ENCODE peak calls at places on chromosomes 11 and 22, in eight cellular contexts. One of them, this sample, is unnamed.

GRCh38 chr11:126492331-126492730 is 136.8 kb downstream of the ST3GAL4 start:
- DNase-seq in A549: no peak
- DNase-seq in K562: no peak
- DNase-seq in sigmoid colon: no peak
- DNase-seq in stomach: no peak
- DNase-seq in tibial nerve: no peak
- DNase-seq in transverse colon: no peak
- DNase-seq in ovary: no peak
- DNase-seq in this sample: no peak

GRCh38 chr11:65014146-65014960 is at the start of gene ARL2:
- DNase-seq in A549: peak; percentile 91
- DNase-seq in K562: peak; percentile 90
- DNase-seq in sigmoid colon: no peak
- DNase-seq in stomach: peak; percentile 36
- DNase-seq in tibial nerve: peak; percentile 15
- DNase-seq in transverse colon: no peak
- DNase-seq in ovary: no peak
- DNase-seq in this sample: peak; percentile 97

GRCh38 chr22:29584975-29585374 is 4.1 kb upstream of the NIPSNAP1 start:
- DNase-seq in A549: no peak
- DNase-seq in K562: no peak
- DNase-seq in sigmoid colon: no peak
- DNase-seq in stomach: no peak
- DNase-seq in tibial nerve: no peak
- DNase-seq in transverse colon: no peak
- DNase-seq in ovary: no peak
- DNase-seq in this sample: no peak

GRCh38 chr11:21072517-21072916 is 403.1 kb downstream of the NELL1 start:
- DNase-seq in A549: no peak
- DNase-seq in K562: no peak
- DNase-seq in sigmoid colon: no peak
- DNase-seq in stomach: no peak
- DNase-seq in tibial nerve: no peak
- DNase-seq in transverse colon: no peak
- DNase-seq in ovary: no peak
- DNase-seq in this sample: no peak

GRCh38 chr22:47282366-47282765 is 519.9 kb downstream of the TBC1D22A start:
- DNase-seq in A549: no peak
- DNase-seq in K562: no peak
- DNase-seq in sigmoid colon: no peak
- DNase-seq in stomach: no peak
- DNase-seq in tibial nerve: no peak
- DNase-seq in transverse colon: no peak
- DNase-seq in ovary: no peak
- DNase-seq in this sample: no peak

GRCh38 chr11:12719221-12719620 is 45.0 kb downstream of the TEAD1 start:
- DNase-seq in A549: no peak
- DNase-seq in K562: no peak
- DNase-seq in sigmoid colon: no peak
- DNase-seq in stomach: no peak
- DNase-seq in tibial nerve: no peak
- DNase-seq in transverse colon: no peak
- DNase-seq in ovary: no peak
- DNase-seq in this sample: no peak

GRCh38 chr11:112975493-112975892 is 14.3 kb downstream of the NCAM1 start:
- DNase-seq in A549: no peak
- DNase-seq in K562: no peak
- DNase-seq in sigmoid colon: no peak
- DNase-seq in stomach: no peak
- DNase-seq in tibial nerve: no peak
- DNase-seq in transverse colon: no peak
- DNase-seq in ovary: no peak
- DNase-seq in this sample: no peak

GRCh38 chr11:19712281-19713220 is at the start of gene NAV2:
- DNase-seq in A549: peak; percentile 78
- DNase-seq in K562: peak; percentile 95
- DNase-seq in sigmoid colon: peak; percentile 97
- DNase-seq in stomach: peak; percentile 92
- DNase-seq in tibial nerve: peak; percentile 86
- DNase-seq in transverse colon: peak; percentile 91
- DNase-seq in ovary: peak; percentile 90
- DNase-seq in this sample: peak; percentile 96

GRCh38 chr11:1870721-1871466 is 18.0 kb downstream of the LSP1 start:
- DNase-seq in A549: no peak
- DNase-seq in K562: no peak
- DNase-seq in sigmoid colon: peak; percentile 65
- DNase-seq in stomach: no peak
- DNase-seq in tibial nerve: no peak
- DNase-seq in transverse colon: no peak
- DNase-seq in ovary: no peak
- DNase-seq in this sample: no peak

GRCh38 chr11:2776351-2777061 is 76.7 kb upstream of the KCNQ1OT1 start:
- DNase-seq in A549: no peak
- DNase-seq in K562: no peak
- DNase-seq in sigmoid colon: peak; percentile 53
- DNase-seq in stomach: peak; percentile 24
- DNase-seq in tibial nerve: no peak
- DNase-seq in transverse colon: no peak
- DNase-seq in ovary: peak; percentile 33
- DNase-seq in this sample: peak; percentile 79

GRCh38 chr11:74634537-74634936 is 42.2 kb downstream of the POLD3 start:
- DNase-seq in A549: peak; percentile 33
- DNase-seq in K562: peak; percentile 63
- DNase-seq in sigmoid colon: no peak
- DNase-seq in stomach: no peak
- DNase-seq in tibial nerve: no peak
- DNase-seq in transverse colon: peak; percentile 14
- DNase-seq in ovary: no peak
- DNase-seq in this sample: no peak

GRCh38 chr11:965206-965775 is 39.6 kb downstream of the AP2A2 start:
- DNase-seq in A549: no peak
- DNase-seq in K562: no peak
- DNase-seq in sigmoid colon: no peak
- DNase-seq in stomach: no peak
- DNase-seq in tibial nerve: no peak
- DNase-seq in transverse colon: no peak
- DNase-seq in ovary: no peak
- DNase-seq in this sample: no peak

GRCh38 chr22:19497245-19497644 is 17.5 kb downstream of the CDC45 start:
- DNase-seq in A549: no peak
- DNase-seq in K562: peak; percentile 75
- DNase-seq in sigmoid colon: no peak
- DNase-seq in stomach: no peak
- DNase-seq in tibial nerve: no peak
- DNase-seq in transverse colon: no peak
- DNase-seq in ovary: no peak
- DNase-seq in this sample: no peak

GRCh38 chr11:15119352-15119751 is 4.6 kb downstream of the INSC start:
- DNase-seq in A549: no peak
- DNase-seq in K562: no peak
- DNase-seq in sigmoid colon: no peak
- DNase-seq in stomach: no peak
- DNase-seq in tibial nerve: no peak
- DNase-seq in transverse colon: no peak
- DNase-seq in ovary: no peak
- DNase-seq in this sample: peak; percentile 60

GRCh38 chr22:38335077-38335476 is 17.8 kb upstream of the CSNK1E start:
- DNase-seq in A549: no peak
- DNase-seq in K562: no peak
- DNase-seq in sigmoid colon: no peak
- DNase-seq in stomach: no peak
- DNase-seq in tibial nerve: no peak
- DNase-seq in transverse colon: no peak
- DNase-seq in ovary: no peak
- DNase-seq in this sample: no peak

GRCh38 chr22:20591660-20592310 is 84.4 kb downstream of the MED15 start:
- DNase-seq in A549: no peak
- DNase-seq in K562: peak; percentile 86
- DNase-seq in sigmoid colon: no peak
- DNase-seq in stomach: peak; percentile 27
- DNase-seq in tibial nerve: no peak
- DNase-seq in transverse colon: no peak
- DNase-seq in ovary: no peak
- DNase-seq in this sample: no peak

GRCh38 chr11:117303101-117303500 is 12.0 kb downstream of the BACE1-AS start:
- DNase-seq in A549: no peak
- DNase-seq in K562: no peak
- DNase-seq in sigmoid colon: peak; percentile 39
- DNase-seq in stomach: no peak
- DNase-seq in tibial nerve: no peak
- DNase-seq in transverse colon: no peak
- DNase-seq in ovary: no peak
- DNase-seq in this sample: no peak

GRCh38 chr22:44940121-44940520 is 69.7 kb downstream of the PHF21B start:
- DNase-seq in A549: no peak
- DNase-seq in K562: no peak
- DNase-seq in sigmoid colon: no peak
- DNase-seq in stomach: no peak
- DNase-seq in tibial nerve: no peak
- DNase-seq in transverse colon: no peak
- DNase-seq in ovary: no peak
- DNase-seq in this sample: no peak

GRCh38 chr11:128727811-128728431 is 34.0 kb downstream of the FLI1 start:
- DNase-seq in A549: no peak
- DNase-seq in K562: no peak
- DNase-seq in sigmoid colon: no peak
- DNase-seq in stomach: no peak
- DNase-seq in tibial nerve: no peak
- DNase-seq in transverse colon: no peak
- DNase-seq in ovary: no peak
- DNase-seq in this sample: no peak

GRCh38 chr11:128726464-128727139 is 32.7 kb downstream of the FLI1 start:
- DNase-seq in A549: no peak
- DNase-seq in K562: no peak
- DNase-seq in sigmoid colon: no peak
- DNase-seq in stomach: no peak
- DNase-seq in tibial nerve: no peak
- DNase-seq in transverse colon: peak; percentile 59
- DNase-seq in ovary: no peak
- DNase-seq in this sample: no peak

GRCh38 chr11:128727320-128727719 is 33.4 kb downstream of the FLI1 start:
- DNase-seq in A549: no peak
- DNase-seq in K562: no peak
- DNase-seq in sigmoid colon: no peak
- DNase-seq in stomach: no peak
- DNase-seq in tibial nerve: no peak
- DNase-seq in transverse colon: no peak
- DNase-seq in ovary: no peak
- DNase-seq in this sample: no peak

GRCh38 chr11:128725630-128726461 is 32.0 kb downstream of the FLI1 start:
- DNase-seq in A549: no peak
- DNase-seq in K562: no peak
- DNase-seq in sigmoid colon: no peak
- DNase-seq in stomach: no peak
- DNase-seq in tibial nerve: peak; percentile 46
- DNase-seq in transverse colon: peak; percentile 41
- DNase-seq in ovary: no peak
- DNase-seq in this sample: no peak

DNA sequence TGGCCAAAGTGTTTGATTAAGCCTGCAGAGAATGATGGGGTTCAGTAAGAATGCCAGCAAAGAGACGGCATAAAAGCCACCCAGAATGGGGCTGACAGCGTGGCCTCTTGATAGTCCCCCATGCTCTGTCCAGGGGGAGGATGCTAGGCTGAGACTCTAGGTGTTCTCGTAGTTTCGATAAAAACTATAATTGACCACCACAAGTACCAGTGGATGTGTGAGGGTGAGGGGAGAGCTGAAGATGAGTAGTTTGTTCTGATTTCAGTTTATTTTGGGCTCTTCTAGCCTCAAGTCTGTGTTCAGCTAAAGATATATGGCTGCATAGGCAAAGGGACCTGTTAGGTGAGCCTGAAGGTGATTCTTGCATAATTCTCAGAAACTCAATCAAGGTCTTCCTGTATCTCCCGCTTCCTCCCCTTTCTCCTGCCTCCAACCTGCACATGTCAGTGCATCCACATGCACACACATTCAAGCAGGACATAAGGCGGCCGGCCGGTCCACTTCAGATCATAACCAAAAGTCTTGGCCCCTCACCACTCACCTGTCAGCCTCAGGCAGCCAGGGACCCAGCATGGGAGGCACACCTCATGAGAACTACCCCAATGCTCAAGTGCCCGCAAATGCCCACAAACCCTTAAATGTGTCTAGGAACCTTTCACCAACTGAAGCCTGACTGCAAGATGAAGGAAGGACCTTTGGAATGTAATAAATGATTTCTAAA is 31.2 kb downstream of the FLI1 start:
- DNase-seq in A549: no peak
- DNase-seq in K562: no peak
- DNase-seq in sigmoid colon: no peak
- DNase-seq in stomach: no peak
- DNase-seq in tibial nerve: no peak
- DNase-seq in transverse colon: no peak
- DNase-seq in ovary: no peak
- DNase-seq in this sample: no peak
- H3K27ac ChIP-seq in A549: no peak overlapping the region
- H3K27ac ChIP-seq in K562: no peak overlapping the region
- H3K27ac ChIP-seq in sigmoid colon: peak overlapping the region; percentile 29
- H3K27ac ChIP-seq in stomach: peak overlapping the region; percentile 79
- H3K27ac ChIP-seq in tibial nerve: peak overlapping the region; percentile 23
- H3K27ac ChIP-seq in transverse colon: peak overlapping the region; percentile 76
- H3K27ac ChIP-seq in ovary: no peak overlapping the region
- H3K27ac ChIP-seq in this sample: no peak overlapping the region

DNA sequence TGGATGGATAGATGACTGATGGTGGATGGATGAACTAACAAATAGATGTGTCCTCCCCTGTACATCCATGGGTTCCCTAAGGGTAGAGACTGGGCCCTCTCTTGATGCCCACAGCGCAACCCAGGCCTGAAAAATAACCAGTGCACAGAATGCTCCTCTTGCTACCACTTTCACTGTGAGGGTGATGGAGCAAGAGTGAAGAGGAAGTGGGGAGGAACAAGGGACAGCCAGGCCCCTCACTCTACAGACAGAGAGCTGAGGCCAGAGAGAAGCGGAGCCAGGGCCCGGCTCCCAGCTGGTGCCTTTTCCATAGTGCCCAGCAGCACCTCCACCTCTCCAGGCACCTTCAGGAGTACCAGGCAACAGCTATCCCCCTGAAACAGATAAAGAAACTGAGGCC is 67.7 kb downstream of the THAP12 start:
- DNase-seq in A549: no peak
- DNase-seq in K562: no peak
- DNase-seq in sigmoid colon: no peak
- DNase-seq in stomach: no peak
- DNase-seq in tibial nerve: no peak
- DNase-seq in transverse colon: no peak
- DNase-seq in ovary: no peak
- DNase-seq in this sample: no peak
- TF ChIP-seq EP300 in A549: no peak
- TF ChIP-seq EP300 in K562: no peak
- TF ChIP-seq EP300 in sigmoid colon: no peak
- TF ChIP-seq EP300 in stomach: no peak
- TF ChIP-seq EP300 in tibial nerve: no peak
- TF ChIP-seq EP300 in transverse colon: no peak
- TF ChIP-seq EP300 in ovary: no peak
- TF ChIP-seq EP300 in this sample: no peak

GRCh38 chr22:36244522-36245391 is 5.4 kb upstream of the APOL2 start:
- DNase-seq in A549: no peak
- DNase-seq in K562: no peak
- DNase-seq in sigmoid colon: no peak
- DNase-seq in stomach: no peak
- DNase-seq in tibial nerve: peak; percentile 37
- DNase-seq in transverse colon: no peak
- DNase-seq in ovary: no peak
- DNase-seq in this sample: no peak
- H3K27ac ChIP-seq in A549: no peak overlapping the region
- H3K27ac ChIP-seq in K562: no peak overlapping the region
- H3K27ac ChIP-seq in sigmoid colon: peak overlapping the region; percentile 69
- H3K27ac ChIP-seq in stomach: peak overlapping the region; percentile 63
- H3K27ac ChIP-seq in tibial nerve: no peak overlapping the region
- H3K27ac ChIP-seq in transverse colon: peak overlapping the region; percentile 73
- H3K27ac ChIP-seq in ovary: no peak overlapping the region
- H3K27ac ChIP-seq in this sample: peak overlapping the region; percentile 67

GRCh38 chr11:114307524-114308203 is 11.5 kb downstream of the NNMT start:
- DNase-seq in A549: no peak
- DNase-seq in K562: peak; percentile 32
- DNase-seq in sigmoid colon: peak; percentile 80
- DNase-seq in stomach: peak; percentile 60
- DNase-seq in tibial nerve: peak; percentile 66
- DNase-seq in transverse colon: no peak
- DNase-seq in ovary: peak; percentile 21
- DNase-seq in this sample: peak; percentile 91
- TF ChIP-seq EP300 in A549: no peak
- TF ChIP-seq EP300 in K562: peak; percentile 31
- TF ChIP-seq EP300 in sigmoid colon: peak; percentile 30
- TF ChIP-seq EP300 in stomach: peak; percentile 55
- TF ChIP-seq EP300 in tibial nerve: no peak
- TF ChIP-seq EP300 in transverse colon: peak; percentile 49
- TF ChIP-seq EP300 in ovary: no peak
- TF ChIP-seq EP300 in this sample: peak; percentile 32

This sample was measured in esophagus muscularis mucosa.